ENCODE peak calls at places on chromosomes 7 and 10, in eight cellular contexts. E is stimulated activated CD8-positive, alpha-beta memory T cell treated with anti-CD3 and anti-CD28 coated beads, Interleukin-15, amount 100 ng/mL, for 1 hour; F is amniotic stem cell; A is GM20000; J is stimulated activated CD4-positive, alpha-beta T cell treated with anti-CD3 and anti-CD28 coated beads, Interleukin-4, amount 100 ng/mL, for 4 hours; W is PC-3; O is germinal center; S is naive thymus-derived CD4-positive, alpha-beta T cell. R is an unnamed sample.

GRCh38 chr10:1947464-1948043 is 210.2 kb upstream of the ADARB2 start:
- DNase-seq in E (no peak), F (no peak), A (no peak), J (no peak), W (no peak), O (no peak), S (no peak), R (no peak)

GRCh38 chr10:11787374-11787773 is 35.8 kb upstream of the PROSER2 start:
- DNase-seq in E (no peak), F (no peak), A (no peak), J (no peak), W (no peak), O (no peak), S (no peak), R (no peak)

GRCh38 chr10:24415455-24416169 is 206.7 kb downstream of the KIAA1217 start:
- DNase-seq in E (no peak), F (no peak), A (no peak), J (no peak), W (peak; percentile 3), O (no peak), S (no peak), R (no peak)

GRCh38 chr7:93894426-93894825 is 3.9 kb upstream of the TFPI2 start:
- DNase-seq in E (no peak), F (no peak), A (no peak), J (no peak), W (peak; percentile 30), O (no peak), S (no peak), R (no peak)

GRCh38 chr7:18895456-18895855 is 222.0 kb downstream of the TWIST1 start:
- DNase-seq in E (no peak), F (no peak), A (no peak), J (no peak), W (peak; percentile 89), O (no peak), S (no peak), R (no peak)

GRCh38 chr10:44756235-44756634 is 154.9 kb upstream of the TMEM72 start:
- DNase-seq in E (no peak), F (peak; percentile 39), A (no peak), J (no peak), W (peak; percentile 86), O (no peak), S (no peak), R (no peak)

GRCh38 chr10:13559124-13559700 is 27.6 kb upstream of the PRPF18 start:
- DNase-seq in E (no peak), F (no peak), A (no peak), J (no peak), W (peak; percentile 47), O (no peak), S (no peak), R (no peak)

GRCh38 chr7:34260282-34260681 is 354.9 kb downstream of the BMPER start:
- DNase-seq in E (no peak), F (peak; percentile 79), A (no peak), J (no peak), W (peak; percentile 72), O (no peak), S (no peak), R (no peak)